ENCODE peak calls at places on chromosomes 16 and 17, in four cellular contexts. K is A549, I is IMR-90, E is K562. V is an unnamed sample.

GRCh38 chr17:63709110-63709509 is 9.2 kb upstream of the LIMD2 start:
- DNase-seq in K (no peak), I (no peak), E (no peak), V (no peak)

GRCh38 chr17:80948961-80949450 is 42.6 kb upstream of the CHMP6 start:
- DNase-seq in K (no peak), I (no peak), E (no peak), V (no peak)

GRCh38 chr17:39209317-39210092 is 9.4 kb downstream of the RPL19 start:
- DNase-seq in I (peak), E (no peak), K (no peak), V (no peak)

GRCh38 chr17:70905796-70906195 is 736.5 kb downstream of the KCNJ2 start:
- DNase-seq in E (no peak), I (peak), K (peak), V (no peak)

GRCh38 chr16:745739-746138 is 4.9 kb upstream of the CIAO3 start:
- DNase-seq in K (no peak), I (no peak), E (peak), V (no peak)

GRCh38 chr16:71255721-71256120 is 25.2 kb upstream of the HYDIN start:
- DNase-seq in E (no peak), I (no peak), K (no peak), V (no peak)

GRCh38 chr16:5012887-5013286 is 20.8 kb downstream of the NAGPA start:
- DNase-seq in I (no peak), E (no peak), K (no peak), V (no peak)

GRCh38 chr17:64025732-64026294 is 5.4 kb upstream of the ICAM2 start:
- DNase-seq in K (peak), I (peak), E (peak), V (peak)

GRCh38 chr16:54458923-54459322 is 172.3 kb upstream of the IRX3 start:
- DNase-seq in I (no peak), K (no peak), E (no peak), V (no peak)

GRCh38 chr16:83338138-83338537 is 469.6 kb upstream of the HSBP1 start:
- DNase-seq in K (no peak), I (no peak), E (no peak), V (no peak)

GRCh38 chr17:67902531-67903231 is 77.4 kb downstream of the BPTF start:
- DNase-seq in K (no peak), E (no peak), I (no peak), V (no peak)

GRCh38 chr17:28896884-28897768 is at the start of gene FLOT2:
- DNase-seq in E (peak), K (peak), I (peak), V (no peak)

GRCh38 chr17:82627827-82628226 is 20.4 kb downstream of the WDR45B start:
- DNase-seq in I (no peak), E (no peak), K (no peak), V (no peak)

GRCh38 chr17:1905190-1905919 is 75.5 kb downstream of the RPA1 start:
- DNase-seq in K (no peak), E (no peak), I (no peak), V (no peak)

GRCh38 chr16:19864566-19864965 is 20.1 kb downstream of the GPRC5B start:
- DNase-seq in K (no peak), I (no peak), E (no peak), V (no peak)

GRCh38 chr17:81576621-81577277 is 24.6 kb upstream of the FAAP100 start:
- DNase-seq in K (peak), E (no peak), I (peak), V (no peak)

GRCh38 chr17:1160591-1161041 is 19.2 kb downstream of the ABR start:
- DNase-seq in E (no peak), I (no peak), K (no peak), V (no peak)

GRCh38 chr16:80586476-80586875 is 45.7 kb downstream of the DYNLRB2 start:
- DNase-seq in I (peak), K (no peak), E (no peak), V (no peak)

GRCh38 chr16:77816293-77816692 is 27.9 kb downstream of the VAT1L start:
- DNase-seq in I (peak), K (no peak), E (no peak), V (no peak)

GRCh38 chr16:528111-529011 is 849 bp downstream of the CAPN15 start:
- DNase-seq in K (peak), I (peak), E (peak), V (no peak)

GRCh38 chr17:50128441-50129302 is 1.3 kb downstream of the SAMD14 start:
- DNase-seq in E (no peak), I (peak), K (no peak), V (no peak)

GRCh38 chr17:51289776-51290175 is 29.4 kb downstream of the UTP18 start:
- DNase-seq in I (peak), K (no peak), E (no peak), V (no peak)

GRCh38 chr17:29054835-29055234 is 11.9 kb downstream of the PIPOX start:
- DNase-seq in K (no peak), I (no peak), E (no peak), V (no peak)

GRCh38 chr16:73149329-73149728 is 101.4 kb upstream of the ZFHX3 start:
- DNase-seq in I (no peak), K (no peak), E (no peak), V (no peak)

GRCh38 chr16:73365010-73365409 is 317.1 kb upstream of the ZFHX3 start:
- DNase-seq in I (peak), K (no peak), E (no peak), V (no peak)

GRCh38 chr16:51994597-51994996 is 552.3 kb downstream of the TOX3 start:
- DNase-seq in I (no peak), E (no peak), K (peak), V (no peak)

GRCh38 chr17:18258356-18259038 is at the start of gene FLII:
- DNase-seq in E (peak), K (peak), I (peak), V (no peak)

GRCh38 chr16:17470871-17471744 is at the start of gene XYLT1:
- DNase-seq in E (no peak), K (no peak), I (peak), V (no peak)

GRCh38 chr16:85678821-85679220 is 9.9 kb downstream of the GINS2 start:
- DNase-seq in E (no peak), I (no peak), K (no peak), V (no peak)

GRCh38 chr17:66964930-66965800 is 658 bp downstream of the CACNG4 start:
- DNase-seq in K (peak), E (no peak), I (no peak), V (no peak)

GRCh38 chr17:75864448-75864871 is 9.3 kb upstream of the WBP2 start:
- DNase-seq in E (peak), I (peak), K (no peak), V (peak)

DNA sequence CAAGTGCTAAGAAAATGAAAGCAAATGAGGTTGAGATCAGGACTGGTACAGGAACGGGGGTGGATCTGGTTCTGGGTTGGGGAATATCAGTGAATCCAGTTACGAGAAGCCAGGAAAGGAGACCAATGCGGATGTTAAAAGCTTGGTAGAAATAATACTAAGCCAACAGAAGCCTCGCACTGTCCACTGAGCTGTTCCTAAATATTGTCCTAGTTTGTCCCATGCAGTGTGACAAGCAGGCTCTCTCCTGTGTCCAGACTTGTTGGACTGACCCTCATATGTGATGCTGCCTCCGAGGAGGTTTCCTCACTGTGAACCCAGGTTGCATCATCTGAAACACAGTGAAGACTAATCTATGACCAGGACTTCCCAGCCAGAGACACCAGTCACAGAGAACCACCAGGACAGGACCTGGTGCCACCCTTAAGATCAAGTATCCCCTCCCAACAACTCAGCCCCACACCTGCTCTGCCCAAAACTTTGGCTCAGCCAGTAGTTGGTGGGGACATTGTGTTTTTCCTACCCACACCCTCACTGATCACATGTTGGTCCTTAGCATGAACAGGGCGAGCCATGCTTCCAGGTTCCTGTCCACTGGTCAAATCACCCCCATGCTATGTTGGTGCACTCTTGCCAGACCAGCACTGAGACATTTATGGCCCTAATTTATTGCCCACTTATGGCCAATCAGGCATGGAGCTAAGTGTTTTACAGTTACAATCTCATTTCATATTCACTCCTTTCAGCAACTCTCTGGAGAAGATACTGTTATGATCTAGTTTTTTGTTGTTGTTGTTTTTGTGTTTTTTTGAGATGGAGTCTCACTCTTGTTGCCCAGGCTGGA is 32.6 kb upstream of the SCNN1B start:
- DNase-seq in K (peak), I (no peak), E (peak), V (no peak)
- TF ChIP-seq ELK1 in K (no peak), I (no peak), E (no peak), V (no peak)

DNA sequence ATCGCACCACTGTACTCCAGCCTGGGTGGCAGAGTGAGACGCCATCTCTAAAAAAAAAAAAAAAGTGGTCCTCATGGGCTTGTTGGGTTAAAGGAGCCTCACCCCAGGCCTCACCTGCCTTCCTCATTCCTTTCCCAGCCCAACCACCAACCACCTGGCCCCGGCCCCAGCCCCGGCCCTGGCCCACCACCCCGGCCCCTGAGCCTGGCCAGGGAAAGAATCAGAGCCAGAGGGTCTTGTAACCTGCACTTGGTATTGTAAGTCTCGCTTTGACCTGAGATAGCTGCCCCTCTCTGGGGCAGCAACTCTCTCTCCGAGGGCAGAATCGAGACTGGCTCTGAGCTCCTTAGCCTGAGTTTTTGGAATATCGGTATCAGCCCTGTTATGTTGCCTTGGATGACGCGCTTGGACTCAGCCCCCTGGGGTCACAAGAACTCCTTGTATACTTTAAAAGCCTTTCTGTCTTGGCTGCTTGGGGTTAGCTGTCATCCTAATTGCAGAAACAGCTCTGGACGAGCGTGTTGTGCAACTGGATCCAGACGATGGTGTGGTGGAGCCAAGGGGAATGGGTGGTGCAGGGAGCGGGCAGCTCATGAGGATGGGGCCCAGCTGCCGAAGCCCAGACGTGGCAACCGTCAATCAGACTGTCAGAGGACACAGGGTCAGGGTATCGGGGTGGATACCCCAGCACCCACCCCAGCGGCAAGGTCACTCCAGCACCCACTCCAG is 14.6 kb downstream of the SMTNL2 start:
- DNase-seq in K (no peak), E (no peak), I (peak), V (no peak)
- TF ChIP-seq ELK1 in K (no peak), E (no peak), I (no peak), V (no peak)

DNA sequence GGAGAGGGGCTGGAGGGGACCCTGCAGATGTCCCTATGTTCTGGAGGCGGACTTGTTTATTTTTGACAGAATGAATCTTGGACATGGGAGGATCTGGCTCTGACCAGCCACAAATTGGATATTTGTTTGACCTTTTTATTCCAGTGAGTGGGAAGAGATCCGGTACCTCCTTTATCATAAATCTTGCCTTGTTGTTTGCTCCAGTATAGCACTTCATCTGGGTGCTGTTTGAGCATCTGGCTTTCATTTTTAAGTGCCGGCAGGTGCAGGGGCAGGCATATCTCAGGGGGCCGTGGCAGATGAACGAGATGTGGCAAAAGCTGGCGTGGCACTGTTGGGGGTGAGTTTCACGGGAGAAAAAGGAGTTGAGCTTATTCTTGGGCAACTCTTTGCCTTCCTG is 37.8 kb downstream of the MSI2 start:
- DNase-seq in K (no peak), I (no peak), E (no peak), V (no peak)
- TF ChIP-seq ELK1 in K (no peak), I (no peak), E (no peak), V (no peak)

DNA sequence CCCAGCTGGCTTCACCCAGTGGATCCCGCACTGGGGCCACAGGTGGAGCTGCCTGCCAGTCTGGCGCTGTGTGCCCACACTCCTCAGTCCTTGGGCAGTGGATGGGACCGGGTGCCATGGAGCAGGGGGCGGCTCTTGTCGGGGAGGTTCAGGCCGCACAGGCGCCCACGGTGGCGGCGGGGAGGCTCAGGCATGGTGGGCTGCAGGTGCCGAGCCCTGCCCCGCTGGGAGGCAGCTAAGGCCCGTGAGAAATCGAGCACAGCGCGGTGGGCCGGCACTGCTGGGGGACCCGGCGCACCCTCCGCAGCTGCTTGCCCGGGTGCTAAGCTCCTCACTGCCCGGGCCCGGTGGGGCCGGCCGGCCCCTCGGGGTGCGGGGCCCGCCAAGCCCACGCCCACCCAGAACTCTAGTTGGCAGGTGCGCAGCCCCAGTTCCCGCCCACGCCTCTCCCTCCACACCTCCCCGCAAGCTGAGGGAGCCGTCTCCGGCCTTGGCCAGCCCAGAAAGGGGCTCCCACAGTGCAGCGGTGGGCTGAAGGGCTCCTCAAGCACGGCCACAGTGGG is 26.6 kb downstream of the CCDC42 start:
- DNase-seq in E (no peak), I (no peak), K (no peak), V (no peak)
- TF ChIP-seq ELK1 in E (no peak), I (no peak), K (no peak), V (no peak)

GRCh38 chr17:13599808-13600398 is 1.8 kb downstream of the HS3ST3A1 start:
- DNase-seq in K (no peak), E (no peak), I (peak), V (no peak)
- TF ChIP-seq ELK1 in K (no peak), E (no peak), I (no peak), V (no peak)

V was measured in GM12878.